ENCODE peak calls at places on chromosomes 16 and 17, in nine cellular contexts. T is RWPE2, K is left ventricle myocardium inferior, N is MM.1S, S is mesenchymal stem cell, B is Peyer's patch, O is transverse colon, M is fibroblast of lung, P is stomach. R is an unnamed sample. For H3K4me1 and H3K36me3, the result is how much of the 10 kb centered on the place peaks cover.

GRCh38 chr17:16269658-16270057 is 52.6 kb downstream of the PIGL start:
- DNase-seq in T (no peak), K (no peak), N (no peak), S (peak), B (no peak), O (no peak), M (peak), P (no peak), R (no peak)

GRCh38 chr17:61822326-61823285 is 40.7 kb downstream of the BRIP1 start:
- DNase-seq in T (no peak), K (no peak), N (no peak), S (no peak), B (no peak), O (no peak), M (no peak), P (no peak), R (no peak)

GRCh38 chr16:56203052-56203451 is 11.8 kb downstream of the GNAO1 start:
- DNase-seq in T (no peak), K (no peak), N (peak), S (peak), B (peak), O (peak), M (no peak), P (no peak), R (peak)

GRCh38 chr16:66594739-66595138 is 9.8 kb upstream of the CMTM3 start:
- DNase-seq in T (no peak), K (no peak), N (no peak), S (no peak), B (no peak), O (no peak), M (no peak), P (no peak), R (no peak)

GRCh38 chr16:21162661-21163151 is 4.2 kb downstream of the LDAF1 start:
- DNase-seq in T (no peak), K (peak), N (no peak), S (no peak), B (no peak), O (no peak), M (peak), P (peak), R (peak)

GRCh38 chr16:71367243-71367976 is 8.9 kb downstream of the CALB2 start:
- DNase-seq in T (no peak), K (no peak), N (peak), S (peak), B (peak), O (peak), M (peak), P (peak), R (peak)

GRCh38 chr17:21530311-21530710 is 154.2 kb downstream of the KCNJ12 start:
- DNase-seq in T (no peak), K (no peak), N (no peak), S (no peak), B (no peak), O (no peak), M (no peak), P (no peak), R (peak)

GRCh38 chr16:86189934-86190333 is 291.0 kb downstream of the IRF8 start:
- DNase-seq in T (no peak), K (no peak), N (no peak), S (no peak), B (no peak), O (no peak), M (no peak), P (no peak), R (no peak)

GRCh38 chr17:34980353-34980680 is at the start of gene LIG3:
- DNase-seq in T (peak), K (peak), N (peak), S (peak), B (peak), O (peak), M (peak), P (peak), R (peak)

GRCh38 chr16:25494292-25494691 is 197.5 kb upstream of the HS3ST4 start:
- DNase-seq in T (no peak), K (no peak), N (no peak), S (no peak), B (no peak), O (no peak), M (no peak), P (no peak), R (no peak)

GRCh38 chr16:85750827-85751641 is at the start of gene C16orf74:
- DNase-seq in T (no peak), K (peak), N (peak), S (peak), B (peak), O (peak), M (peak), P (peak), R (peak)

GRCh38 chr17:59513934-59514841 is 51.2 kb upstream of the DHX40 start:
- DNase-seq in T (peak), K (peak), N (no peak), S (peak), B (peak), O (peak), M (peak), P (peak), R (peak)

GRCh38 chr17:10036511-10037061 is 131.5 kb upstream of the RCVRN start:
- DNase-seq in T (no peak), K (peak), N (no peak), S (no peak), B (no peak), O (no peak), M (no peak), P (no peak), R (no peak)

GRCh38 chr16:2426941-2427361 is 2.3 kb upstream of the CCNF start:
- DNase-seq in T (no peak), K (no peak), N (no peak), S (no peak), B (no peak), O (no peak), M (no peak), P (no peak), R (no peak)

GRCh38 chr17:63918305-63918704 is 334 bp downstream of the GH1 start:
- DNase-seq in T (no peak), K (no peak), N (no peak), S (no peak), B (peak), O (no peak), M (no peak), P (no peak), R (no peak)

GRCh38 chr17:28747046-28747691 is 3.4 kb downstream of the TRAF4 start:
- DNase-seq in T (no peak), K (no peak), N (no peak), S (no peak), B (no peak), O (peak), M (no peak), P (peak), R (peak)

GRCh38 chr17:29575511-29576213 is 7.2 kb downstream of the TP53I13 start:
- DNase-seq in T (no peak), K (peak), N (no peak), S (no peak), B (no peak), O (no peak), M (no peak), P (no peak), R (no peak)

DNA sequence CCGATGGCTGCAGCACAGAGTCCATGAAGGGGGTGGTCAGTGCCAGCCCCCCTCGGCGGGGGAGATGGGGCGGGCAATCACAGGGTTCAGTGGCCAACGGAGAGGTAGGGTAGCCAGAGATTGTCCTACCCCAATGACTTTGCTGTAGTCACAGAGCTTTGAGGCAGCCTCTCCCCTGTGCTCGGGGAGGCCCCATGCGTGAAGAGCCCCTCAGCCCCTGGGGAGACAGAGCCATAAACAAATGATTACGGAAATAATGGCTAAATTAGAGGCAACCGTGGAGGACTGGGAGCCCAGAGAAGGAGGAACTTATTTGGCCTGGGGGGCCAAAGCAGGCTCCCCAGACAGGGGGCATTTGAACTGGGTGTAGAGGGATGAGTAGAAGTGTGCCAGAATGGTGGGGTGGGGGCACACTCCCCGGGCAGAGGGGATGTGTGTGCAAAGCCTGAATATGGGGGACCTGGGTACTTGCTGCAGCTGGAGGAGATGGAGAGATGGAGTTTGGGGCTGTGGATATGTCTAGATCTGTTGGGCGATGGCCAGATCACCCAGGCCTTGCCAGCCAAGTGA is 164.8 kb downstream of the CMIP start:
- DNase-seq in T (no peak), K (no peak), N (no peak), S (no peak), B (no peak), O (no peak), M (no peak), P (no peak), R (no peak)
- H3K4me1 ChIP-seq in T (under half), K (half or more), N (under half), S (under half), B (under half), O (under half), M (under half), P (half or more), R (under half)

GRCh38 chr17:1908699-1909309 is 79.0 kb downstream of the RPA1 start:
- DNase-seq in T (no peak), K (peak), N (peak), S (peak), B (peak), O (peak), M (peak), P (peak), R (peak)
- H3K4me3 ChIP-seq in T (no peak), K (peak), N (no peak), S (peak), B (peak), O (no peak), M (peak), P (peak), R (no peak)

GRCh38 chr16:89738072-89738377 is 16.7 kb downstream of the ZNF276 start:
- DNase-seq in T (no peak), K (no peak), N (no peak), S (no peak), B (no peak), O (no peak), M (no peak), P (no peak), R (no peak)
- H3K36me3 ChIP-seq in T (half or more), K (half or more), N (under half), S (half or more), B (under half), O (under half), M (under half), P (half or more), R (under half)

DNA sequence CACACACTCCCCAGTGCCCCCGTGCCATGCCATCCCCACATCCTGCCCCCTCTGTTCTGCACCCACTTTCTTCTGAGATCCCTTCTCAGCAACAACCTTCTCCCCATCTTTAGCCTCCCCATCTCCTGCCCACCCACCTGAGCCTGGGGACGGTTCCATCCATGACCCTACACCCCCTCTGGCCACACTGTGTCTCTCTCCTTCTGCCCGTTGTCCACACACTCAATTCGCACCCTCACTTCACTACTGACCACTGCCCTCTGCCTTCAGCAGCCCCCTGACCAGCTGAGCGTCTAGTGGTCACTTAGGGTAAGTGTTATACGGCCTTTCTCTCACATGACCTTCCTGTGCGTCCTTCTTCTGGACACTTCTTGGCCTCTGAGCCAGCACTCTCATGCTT is 6.1 kb downstream of the ARHGAP27 start:
- DNase-seq in T (no peak), K (no peak), N (no peak), S (no peak), B (no peak), O (no peak), M (no peak), P (no peak), R (no peak)
- H3K4me1 ChIP-seq in T (under half), K (half or more), N (under half), S (under half), B (under half), O (under half), M (under half), P (half or more), R (under half)

GRCh38 chr17:58352018-58352842 is at the start of gene SUPT4H1:
- DNase-seq in T (peak), K (peak), N (peak), S (peak), B (peak), O (peak), M (peak), P (peak), R (peak)
- H3K4me3 ChIP-seq in T (peak), K (peak), N (peak), S (peak), B (peak), O (peak), M (peak), P (peak), R (peak)

DNA sequence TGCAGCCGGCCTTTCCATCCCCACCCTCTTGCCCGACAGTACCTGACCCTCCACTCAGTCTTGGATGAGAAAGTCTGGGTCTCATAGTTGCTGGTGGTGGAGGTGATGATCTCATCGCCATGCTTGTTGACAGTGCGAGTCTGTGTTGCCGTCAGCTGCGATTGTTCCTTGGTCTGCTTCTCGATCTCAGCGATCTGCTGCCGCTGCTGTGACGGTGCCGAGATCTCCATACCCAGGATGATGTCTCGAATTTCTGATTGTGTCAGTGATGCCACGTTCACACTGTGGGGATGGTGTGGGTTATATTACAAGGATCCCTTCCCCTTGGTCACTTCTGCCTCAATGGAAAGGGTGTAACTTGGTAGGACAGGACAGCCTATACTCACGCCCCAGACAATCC is 4.1 kb upstream of the RILP start:
- DNase-seq in T (no peak), K (no peak), N (no peak), S (no peak), B (no peak), O (no peak), M (no peak), P (no peak), R (no peak)
- H3K36me3 ChIP-seq in T (half or more), K (half or more), N (under half), S (half or more), B (under half), O (under half), M (under half), P (half or more), R (under half)

DNA sequence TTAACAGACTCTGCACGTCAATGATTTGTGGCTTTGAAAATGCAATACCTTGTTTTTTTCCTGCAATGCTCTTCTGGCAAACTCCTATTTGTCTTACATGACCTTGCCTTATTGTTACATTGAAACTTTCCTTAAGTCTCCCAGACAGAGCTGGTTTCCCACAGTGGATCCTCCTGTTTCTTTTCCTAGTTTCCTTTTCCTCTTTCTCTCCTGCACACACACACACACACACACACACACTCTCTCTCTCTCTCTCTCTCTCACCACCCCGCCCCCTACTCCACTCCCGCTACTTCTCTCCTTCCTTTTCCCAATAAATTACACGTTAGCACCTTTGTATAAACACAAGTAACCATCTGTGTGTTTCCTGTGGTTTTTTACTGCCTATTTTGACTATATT is 2.3 kb downstream of the ORC6 start:
- DNase-seq in T (no peak), K (no peak), N (no peak), S (peak), B (no peak), O (no peak), M (peak), P (no peak), R (no peak)
- H3K4me1 ChIP-seq in T (under half), K (half or more), N (under half), S (under half), B (under half), O (under half), M (under half), P (under half), R (under half)

DNA sequence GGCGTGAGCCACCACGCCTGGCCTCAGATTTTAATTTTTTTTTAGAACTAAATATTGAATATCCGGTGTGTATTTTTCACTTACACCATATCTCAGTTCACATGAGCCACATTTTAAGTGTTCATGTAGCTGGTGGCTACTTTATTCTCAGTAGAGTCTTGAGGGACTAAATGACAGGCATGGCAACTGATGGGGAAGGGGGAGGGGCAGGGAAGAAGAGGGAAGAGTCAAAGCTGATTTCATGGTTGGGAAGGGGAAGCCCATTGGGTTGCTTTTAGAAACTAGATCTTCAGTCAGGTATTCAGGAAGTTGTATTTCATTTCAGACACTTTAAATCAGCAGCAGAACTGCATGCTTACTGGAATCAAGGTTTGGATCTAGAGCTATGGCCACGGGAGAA is 2.8 kb upstream of the WIPI1 start:
- DNase-seq in T (no peak), K (no peak), N (no peak), S (no peak), B (no peak), O (no peak), M (no peak), P (no peak), R (no peak)
- H3K4me3 ChIP-seq in T (no peak), K (no peak), N (peak), S (no peak), B (no peak), O (no peak), M (no peak), P (no peak), R (no peak)

DNA sequence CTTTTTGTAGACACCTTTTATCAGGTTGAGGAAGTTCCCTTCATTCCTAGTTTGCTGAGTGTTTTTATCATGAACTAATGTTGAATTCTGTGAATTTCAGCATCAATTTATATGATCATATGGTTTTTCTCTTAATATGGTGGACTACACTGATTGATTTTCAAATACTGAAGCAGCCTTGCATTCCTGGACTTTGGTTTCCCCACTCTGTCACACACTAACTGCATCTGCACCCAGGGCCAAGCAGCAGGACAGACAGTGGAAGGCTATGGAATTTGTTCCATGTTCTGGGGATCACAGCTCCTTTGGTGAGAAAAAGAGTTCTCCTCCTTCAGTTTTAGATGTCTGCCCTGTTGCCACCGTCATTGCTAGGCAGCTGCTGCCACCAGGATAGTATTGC is 7.8 kb downstream of the TERF2 start:
- DNase-seq in T (no peak), K (no peak), N (no peak), S (no peak), B (no peak), O (no peak), M (no peak), P (no peak), R (no peak)
- H3K36me3 ChIP-seq in T (half or more), K (half or more), N (under half), S (under half), B (under half), O (under half), M (under half), P (under half), R (under half)

DNA sequence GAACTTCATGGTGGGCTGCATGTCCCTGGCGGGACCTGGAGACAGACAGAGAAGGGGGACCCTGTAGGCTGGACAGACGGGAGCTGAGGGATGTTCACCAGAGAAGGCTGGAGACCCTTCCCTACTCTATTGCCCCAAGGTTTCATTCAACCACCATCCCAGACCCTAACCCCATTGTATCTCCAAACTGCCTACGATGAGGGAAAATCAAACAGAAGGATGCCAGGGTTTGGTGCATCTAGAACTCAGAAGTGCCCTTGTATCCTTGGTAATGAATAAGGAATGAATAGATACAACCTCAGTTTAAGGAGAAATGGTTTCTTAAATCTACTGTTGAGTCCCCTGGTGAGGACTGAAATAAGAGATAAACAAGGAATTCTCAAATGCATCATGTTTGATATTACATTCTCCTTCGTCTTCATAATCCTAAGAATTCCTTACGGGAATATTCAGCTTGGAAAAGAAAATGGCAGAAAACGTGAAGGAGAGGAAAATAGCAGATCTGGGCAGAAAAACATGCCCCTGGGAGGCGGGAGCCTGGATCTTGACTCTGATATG is 16.4 kb downstream of the TNS4 start:
- DNase-seq in T (no peak), K (no peak), N (no peak), S (no peak), B (no peak), O (no peak), M (no peak), P (no peak), R (no peak)
- H3K4me1 ChIP-seq in T (half or more), K (under half), N (under half), S (under half), B (under half), O (under half), M (under half), P (under half), R (under half)

R was measured in small intestine.